ENCODE peak calls at places on chromosome 9, in six cellular contexts. One of them, this sample, is unnamed.

GRCh38 chr9:124078641-124079040 is 67.1 kb downstream of the LHX2 start:
- DNase-seq in ovary: no peak
- DNase-seq in lower lobe of right lung: no peak
- DNase-seq in AG10803: peak; percentile 89
- DNase-seq in pancreas: no peak
- DNase-seq in neural crest cell: no peak
- DNase-seq in this sample: no peak

GRCh38 chr9:125189011-125189360 is 617 bp downstream of the PPP6C start:
- DNase-seq in pancreas: no peak
- DNase-seq in neural crest cell: no peak
- DNase-seq in lower lobe of right lung: peak; percentile 65
- DNase-seq in ovary: no peak
- DNase-seq in AG10803: no peak
- DNase-seq in this sample: peak; percentile 91

GRCh38 chr9:14913366-14913765 is 3.1 kb upstream of the FREM1 start:
- DNase-seq in pancreas: no peak
- DNase-seq in ovary: no peak
- DNase-seq in lower lobe of right lung: no peak
- DNase-seq in neural crest cell: no peak
- DNase-seq in AG10803: no peak
- DNase-seq in this sample: no peak

GRCh38 chr9:81557452-81557956 is 131.8 kb downstream of the TLE1 start:
- DNase-seq in pancreas: no peak
- DNase-seq in ovary: no peak
- DNase-seq in AG10803: peak; percentile 86
- DNase-seq in lower lobe of right lung: no peak
- DNase-seq in neural crest cell: no peak
- DNase-seq in this sample: no peak

GRCh38 chr9:122151267-122151828 is 8.2 kb downstream of the NDUFA8 start:
- DNase-seq in pancreas: no peak
- DNase-seq in ovary: no peak
- DNase-seq in lower lobe of right lung: no peak
- DNase-seq in neural crest cell: no peak
- DNase-seq in AG10803: no peak
- DNase-seq in this sample: no peak

GRCh38 chr9:35729700-35730485 is 2.1 kb downstream of the TLN1 start:
- DNase-seq in AG10803: peak; percentile 91
- DNase-seq in lower lobe of right lung: peak; percentile 86
- DNase-seq in pancreas: peak; percentile 67
- DNase-seq in neural crest cell: no peak
- DNase-seq in ovary: peak; percentile 51
- DNase-seq in this sample: no peak

GRCh38 chr9:87792831-87793288 is 66.9 kb downstream of the CTSL start:
- DNase-seq in pancreas: peak; percentile 54
- DNase-seq in ovary: no peak
- DNase-seq in AG10803: peak; percentile 68
- DNase-seq in lower lobe of right lung: peak; percentile 83
- DNase-seq in neural crest cell: no peak
- DNase-seq in this sample: no peak

GRCh38 chr9:132878695-132879064 is at the start of gene SPACA9:
- DNase-seq in lower lobe of right lung: peak; percentile 85
- DNase-seq in pancreas: peak; percentile 49
- DNase-seq in AG10803: peak; percentile 64
- DNase-seq in ovary: peak; percentile 84
- DNase-seq in neural crest cell: peak; percentile 31
- DNase-seq in this sample: no peak

GRCh38 chr9:126986506-126986951 is 71.9 kb downstream of the RALGPS1 start:
- DNase-seq in neural crest cell: no peak
- DNase-seq in lower lobe of right lung: no peak
- DNase-seq in pancreas: no peak
- DNase-seq in AG10803: peak; percentile 4
- DNase-seq in ovary: no peak
- DNase-seq in this sample: no peak

GRCh38 chr9:127803507-127804352 is 1.0 kb downstream of the FPGS start:
- DNase-seq in AG10803: peak; percentile 58
- DNase-seq in ovary: no peak
- DNase-seq in pancreas: no peak
- DNase-seq in lower lobe of right lung: peak; percentile 66
- DNase-seq in neural crest cell: no peak
- DNase-seq in this sample: no peak

GRCh38 chr9:104788251-104788650 is 24.3 kb downstream of the NIPSNAP3B start:
- DNase-seq in pancreas: no peak
- DNase-seq in ovary: no peak
- DNase-seq in AG10803: no peak
- DNase-seq in neural crest cell: no peak
- DNase-seq in lower lobe of right lung: no peak
- DNase-seq in this sample: no peak

GRCh38 chr9:107397076-107398049 is 92.2 kb downstream of the KLF4 start:
- DNase-seq in lower lobe of right lung: no peak
- DNase-seq in pancreas: no peak
- DNase-seq in AG10803: peak; percentile 83
- DNase-seq in ovary: no peak
- DNase-seq in neural crest cell: no peak
- DNase-seq in this sample: no peak

GRCh38 chr9:95580812-95581761 is 64.3 kb upstream of the PTCH1 start:
- DNase-seq in pancreas: no peak
- DNase-seq in ovary: no peak
- DNase-seq in AG10803: no peak
- DNase-seq in lower lobe of right lung: no peak
- DNase-seq in neural crest cell: no peak
- DNase-seq in this sample: no peak

GRCh38 chr9:73152445-73152844 is 780 bp downstream of the ANXA1 start:
- DNase-seq in neural crest cell: no peak
- DNase-seq in AG10803: peak; percentile 76
- DNase-seq in lower lobe of right lung: no peak
- DNase-seq in pancreas: no peak
- DNase-seq in ovary: no peak
- DNase-seq in this sample: no peak

GRCh38 chr9:133995012-133995896 is 3.1 kb upstream of the VAV2 start:
- DNase-seq in AG10803: peak; percentile 54
- DNase-seq in neural crest cell: no peak
- DNase-seq in ovary: no peak
- DNase-seq in lower lobe of right lung: no peak
- DNase-seq in pancreas: no peak
- DNase-seq in this sample: peak; percentile 72

GRCh38 chr9:37554318-37554717 is 21.9 kb downstream of the FBXO10 start:
- DNase-seq in pancreas: no peak
- DNase-seq in AG10803: no peak
- DNase-seq in ovary: no peak
- DNase-seq in lower lobe of right lung: no peak
- DNase-seq in neural crest cell: no peak
- DNase-seq in this sample: no peak

GRCh38 chr9:91162784-91163440 is 198.8 kb downstream of the AUH start:
- DNase-seq in ovary: no peak
- DNase-seq in neural crest cell: no peak
- DNase-seq in pancreas: peak; percentile 48
- DNase-seq in lower lobe of right lung: peak; percentile 84
- DNase-seq in AG10803: peak; percentile 56
- DNase-seq in this sample: no peak

GRCh38 chr9:134661791-134662142 is 20.2 kb downstream of the COL5A1 start:
- DNase-seq in pancreas: no peak
- DNase-seq in neural crest cell: no peak
- DNase-seq in ovary: peak; percentile 50
- DNase-seq in AG10803: peak; percentile 91
- DNase-seq in lower lobe of right lung: no peak
- DNase-seq in this sample: peak; percentile 50

GRCh38 chr9:34869390-34869789 is 88.7 kb upstream of the PHF24 start:
- DNase-seq in ovary: no peak
- DNase-seq in AG10803: peak; percentile 20
- DNase-seq in pancreas: no peak
- DNase-seq in neural crest cell: no peak
- DNase-seq in lower lobe of right lung: no peak
- DNase-seq in this sample: no peak

GRCh38 chr9:967436-967835 is 9.0 kb upstream of the DMRT3 start:
- DNase-seq in pancreas: no peak
- DNase-seq in ovary: no peak
- DNase-seq in neural crest cell: no peak
- DNase-seq in AG10803: no peak
- DNase-seq in lower lobe of right lung: no peak
- DNase-seq in this sample: no peak

GRCh38 chr9:4548796-4549725 is 58.8 kb downstream of the SLC1A1 start:
- DNase-seq in lower lobe of right lung: peak; percentile 43
- DNase-seq in AG10803: peak; percentile 11
- DNase-seq in ovary: no peak
- DNase-seq in pancreas: no peak
- DNase-seq in neural crest cell: peak; percentile 30
- DNase-seq in this sample: no peak

GRCh38 chr9:127380479-127380878 is 16.5 kb upstream of the SLC2A8 start:
- DNase-seq in neural crest cell: no peak
- DNase-seq in pancreas: no peak
- DNase-seq in lower lobe of right lung: no peak
- DNase-seq in AG10803: peak; percentile 18
- DNase-seq in ovary: no peak
- DNase-seq in this sample: no peak

GRCh38 chr9:133112361-133113026 is 8.5 kb downstream of the RALGDS start:
- DNase-seq in ovary: peak; percentile 31
- DNase-seq in pancreas: peak; percentile 70
- DNase-seq in lower lobe of right lung: peak; percentile 90
- DNase-seq in neural crest cell: no peak
- DNase-seq in AG10803: no peak
- DNase-seq in this sample: peak; percentile 75

GRCh38 chr9:20884985-20885593 is 146.4 kb downstream of the HACD4 start:
- DNase-seq in lower lobe of right lung: peak; percentile 55
- DNase-seq in neural crest cell: peak; percentile 48
- DNase-seq in AG10803: peak; percentile 59
- DNase-seq in ovary: peak; percentile 60
- DNase-seq in pancreas: peak; percentile 28
- DNase-seq in this sample: no peak

GRCh38 chr9:99299214-99300102 is 77.4 kb downstream of the SEC61B start:
- DNase-seq in pancreas: no peak
- DNase-seq in neural crest cell: no peak
- DNase-seq in AG10803: peak; percentile 66
- DNase-seq in ovary: no peak
- DNase-seq in lower lobe of right lung: no peak
- DNase-seq in this sample: no peak

GRCh38 chr9:98968596-98969337 is 25.1 kb downstream of the COL15A1 start:
- DNase-seq in ovary: no peak
- DNase-seq in AG10803: no peak
- DNase-seq in lower lobe of right lung: no peak
- DNase-seq in pancreas: no peak
- DNase-seq in neural crest cell: no peak
- DNase-seq in this sample: no peak

DNA sequence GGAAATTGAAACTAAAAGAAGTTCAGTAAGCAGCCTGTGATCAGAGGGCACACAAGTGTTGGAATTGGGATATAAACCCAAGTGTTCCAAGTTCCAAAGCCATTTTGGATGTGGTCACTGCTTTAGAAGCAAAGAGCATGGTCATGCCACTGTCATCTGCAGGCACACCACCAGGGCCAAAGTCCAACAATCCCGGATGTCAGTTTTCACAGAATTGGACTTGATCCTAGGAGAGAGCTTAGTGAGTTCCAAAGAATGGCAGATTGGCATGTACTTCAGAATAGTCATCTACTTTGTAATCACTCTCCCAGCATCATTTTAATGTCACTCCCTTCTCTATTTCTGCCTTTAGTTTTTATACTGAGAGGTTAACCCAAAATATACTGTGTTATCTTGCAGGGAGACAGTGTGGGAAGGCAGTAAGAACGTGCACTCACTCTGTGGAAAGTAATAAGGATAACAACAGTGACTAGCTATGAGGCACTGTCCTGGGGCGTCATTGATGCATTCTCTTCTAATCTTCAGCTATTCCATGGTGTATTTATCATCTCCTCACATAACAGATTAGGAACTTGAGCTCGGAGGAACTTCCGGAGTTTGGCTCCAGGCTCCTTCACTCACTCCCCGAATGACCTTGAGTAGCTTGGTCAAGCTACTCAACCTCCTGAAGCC is 388.0 kb downstream of the ACTL7B start:
- DNase-seq in pancreas: no peak
- DNase-seq in ovary: no peak
- DNase-seq in neural crest cell: no peak
- DNase-seq in AG10803: peak; percentile 65
- DNase-seq in lower lobe of right lung: no peak
- DNase-seq in this sample: no peak
- TF ChIP-seq CTCF in pancreas: no peak
- TF ChIP-seq CTCF in ovary: no peak
- TF ChIP-seq CTCF in neural crest cell: no peak
- TF ChIP-seq CTCF in AG10803: peak; percentile 17
- TF ChIP-seq CTCF in lower lobe of right lung: no peak
- TF ChIP-seq CTCF in this sample: no peak

GRCh38 chr9:110427497-110428104 is 89.9 kb upstream of the TXNDC8 start:
- DNase-seq in neural crest cell: peak; percentile 45
- DNase-seq in pancreas: peak; percentile 17
- DNase-seq in lower lobe of right lung: peak; percentile 53
- DNase-seq in AG10803: peak; percentile 32
- DNase-seq in ovary: no peak
- DNase-seq in this sample: no peak

GRCh38 chr9:110429453-110429852 is 91.8 kb upstream of the TXNDC8 start:
- DNase-seq in ovary: no peak
- DNase-seq in neural crest cell: no peak
- DNase-seq in pancreas: no peak
- DNase-seq in AG10803: peak; percentile 2
- DNase-seq in lower lobe of right lung: no peak
- DNase-seq in this sample: no peak

DNA sequence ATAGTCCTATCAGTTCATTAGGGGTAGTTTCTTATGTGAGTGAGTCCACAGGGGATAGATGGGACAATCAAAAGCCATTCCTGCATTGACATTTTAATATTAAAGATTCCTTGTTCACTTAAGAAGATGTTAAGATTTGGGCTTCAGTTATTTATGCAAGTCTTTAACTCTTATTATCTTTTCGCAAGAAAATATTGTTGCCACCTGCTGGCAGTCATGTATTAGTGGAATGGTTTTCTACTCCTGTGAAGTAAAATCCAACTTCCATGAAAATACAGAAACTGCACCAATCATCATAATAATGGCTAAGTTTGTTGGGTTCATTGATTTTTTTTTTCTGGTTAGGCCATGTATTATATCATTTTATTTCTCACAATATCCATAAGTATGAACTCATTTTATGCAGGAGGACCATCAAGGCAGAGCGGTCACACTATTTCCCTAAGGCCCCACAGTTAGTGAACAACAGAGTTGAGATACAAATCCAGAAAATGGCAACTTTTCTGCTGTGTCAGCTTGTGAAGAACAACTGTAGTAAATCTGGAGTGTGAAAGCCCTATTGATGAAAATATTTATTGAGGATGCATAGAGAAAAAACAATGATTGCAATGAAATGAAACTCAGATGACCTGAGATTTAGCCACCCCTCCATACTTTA is 88.5 kb upstream of the TXNDC8 start:
- DNase-seq in lower lobe of right lung: no peak
- DNase-seq in ovary: no peak
- DNase-seq in neural crest cell: no peak
- DNase-seq in AG10803: peak; percentile 42
- DNase-seq in pancreas: no peak
- DNase-seq in this sample: no peak
- TF ChIP-seq CTCF in lower lobe of right lung: no peak
- TF ChIP-seq CTCF in ovary: no peak
- TF ChIP-seq CTCF in neural crest cell: peak; percentile 61
- TF ChIP-seq CTCF in AG10803: peak; percentile 51
- TF ChIP-seq CTCF in pancreas: no peak
- TF ChIP-seq CTCF in this sample: peak; percentile 80

GRCh38 chr9:136206602-136207333 is 1.8 kb upstream of the LHX3 start:
- DNase-seq in pancreas: no peak
- DNase-seq in ovary: no peak
- DNase-seq in neural crest cell: no peak
- DNase-seq in lower lobe of right lung: no peak
- DNase-seq in AG10803: no peak
- DNase-seq in this sample: no peak
- TF ChIP-seq CTCF in pancreas: no peak
- TF ChIP-seq CTCF in ovary: no peak
- TF ChIP-seq CTCF in neural crest cell: no peak
- TF ChIP-seq CTCF in lower lobe of right lung: no peak
- TF ChIP-seq CTCF in AG10803: no peak
- TF ChIP-seq CTCF in this sample: no peak

GRCh38 chr9:6080154-6080716 is 64.8 kb upstream of the RANBP6 start:
- DNase-seq in AG10803: peak; percentile 92
- DNase-seq in lower lobe of right lung: peak; percentile 87
- DNase-seq in ovary: peak; percentile 90
- DNase-seq in pancreas: peak; percentile 89
- DNase-seq in neural crest cell: peak; percentile 78
- DNase-seq in this sample: no peak
- TF ChIP-seq CTCF in AG10803: peak; percentile 12
- TF ChIP-seq CTCF in lower lobe of right lung: no peak
- TF ChIP-seq CTCF in ovary: peak; percentile 19
- TF ChIP-seq CTCF in pancreas: no peak
- TF ChIP-seq CTCF in neural crest cell: no peak
- TF ChIP-seq CTCF in this sample: no peak